ENCODE peak calls at places on chromosomes 7 and 10, in ten cellular contexts. A is GM18507; Z is RWPE1; K is IMR-90; G is SW 1271; F is NCI-H774; P is H9; N is CD4-positive, alpha-beta T cell; S is T-helper 17 cell; D is activated effector memory CD4-positive, alpha-beta T cell treated with anti-CD3 and anti-CD28 coated beads, Interleukin-2, amount 50 U/mL, for 16 hours. C is an unnamed sample.

GRCh38 chr7:102992509-102992819 is 79.7 kb downstream of the LRRC17 start:
- DNase-seq in F (no peak), N (no peak), K (no peak), G (no peak), P (no peak), S (no peak), D (no peak), Z (no peak), A (no peak), C (no peak)

GRCh38 chr10:13765641-13766341 is 179.0 kb downstream of the PRPF18 start:
- DNase-seq in F (no peak), G (no peak), D (no peak), N (no peak), Z (no peak), K (no peak), P (no peak), A (no peak), S (no peak), C (no peak)

GRCh38 chr7:104791065-104791464 is 222.9 kb upstream of the KMT2E start:
- DNase-seq in G (no peak), Z (peak; percentile 7), F (no peak), P (no peak), K (no peak), S (no peak), D (no peak), A (no peak), N (no peak), C (no peak)

GRCh38 chr7:81802251-81802650 is 32.4 kb upstream of the HGF start:
- DNase-seq in D (no peak), A (no peak), K (no peak), S (no peak), N (no peak), G (no peak), F (no peak), P (no peak), Z (no peak), C (no peak)

GRCh38 chr7:1894906-1895663 is 225.0 kb downstream of the ELFN1 start:
- DNase-seq in Z (no peak), K (no peak), F (no peak), P (no peak), N (no peak), D (no peak), S (no peak), G (no peak), A (no peak), C (no peak)

GRCh38 chr7:1593091-1593866 is 23.4 kb upstream of the PSMG3 start:
- DNase-seq in N (no peak), K (no peak), F (no peak), D (no peak), A (no peak), G (no peak), Z (no peak), S (no peak), P (peak; percentile 52), C (no peak)

GRCh38 chr7:28044825-28045224 is 135.8 kb downstream of the JAZF1 start:
- DNase-seq in N (no peak), D (no peak), K (no peak), Z (no peak), A (no peak), P (peak; percentile 43), S (no peak), F (no peak), G (no peak), C (no peak)

GRCh38 chr10:23095966-23096813 is 811 bp downstream of the MSRB2 start:
- DNase-seq in P (no peak), K (peak; percentile 58), S (no peak), F (no peak), D (peak; percentile 65), Z (peak; percentile 41), N (peak; percentile 43), A (peak; percentile 14), G (peak; percentile 3), C (no peak)

GRCh38 chr7:109256762-109257560 is 687.3 kb downstream of the DNAJB9 start:
- DNase-seq in S (no peak), A (no peak), G (no peak), N (no peak), Z (no peak), P (no peak), F (no peak), K (no peak), D (no peak), C (no peak)

GRCh38 chr7:25726682-25727357 is 425.2 kb upstream of the NFE2L3 start:
- DNase-seq in S (no peak), N (no peak), A (no peak), D (no peak), K (no peak), P (no peak), G (no peak), F (no peak), Z (peak; percentile 30), C (no peak)

GRCh38 chr7:45153238-45153637 is 4.4 kb upstream of the RAMP3 start:
- DNase-seq in A (no peak), N (no peak), G (no peak), D (peak; percentile 41), P (no peak), K (peak; percentile 4), Z (no peak), F (no peak), S (no peak), C (no peak)

GRCh38 chr10:122246830-122247520 is 24.1 kb upstream of the BTBD16 start:
- DNase-seq in Z (no peak), G (no peak), K (no peak), P (no peak), S (no peak), N (no peak), A (no peak), D (no peak), F (no peak), C (no peak)

GRCh38 chr10:104080762-104081161 is 4.9 kb downstream of the COL17A1 start:
- DNase-seq in P (no peak), S (no peak), N (no peak), A (no peak), F (peak; percentile 45), D (no peak), K (peak; percentile 26), Z (peak; percentile 42), G (peak; percentile 9), C (peak; percentile 87)

GRCh38 chr7:55432937-55433784 is 68.0 kb downstream of the LANCL2 start:
- DNase-seq in A (peak; percentile 22), F (peak; percentile 29), N (no peak), Z (peak; percentile 79), K (peak; percentile 59), D (no peak), S (no peak), G (peak; percentile 50), P (no peak), C (peak; percentile 46)

GRCh38 chr7:80309971-80310549 is 175.4 kb downstream of the GNAI1 start:
- DNase-seq in G (no peak), P (no peak), D (no peak), Z (no peak), F (no peak), A (no peak), S (no peak), K (no peak), N (no peak), C (no peak)

GRCh38 chr7:157710396-157710795 is 373.6 kb downstream of the DNAJB6 start:
- DNase-seq in K (no peak), N (peak; percentile 8), Z (no peak), P (no peak), D (peak; percentile 33), G (no peak), A (no peak), S (no peak), F (no peak), C (no peak)

GRCh38 chr7:20307901-20308300 is 22.8 kb upstream of the ITGB8 start:
- DNase-seq in Z (no peak), F (no peak), N (no peak), S (no peak), P (peak; percentile 32), G (no peak), D (no peak), K (no peak), A (no peak), C (peak; percentile 52)

GRCh38 chr10:87702260-87702972 is 42.7 kb downstream of the PAPSS2 start:
- DNase-seq in D (no peak), K (no peak), P (no peak), N (no peak), A (no peak), F (no peak), G (no peak), S (no peak), Z (no peak), C (no peak)

GRCh38 chr10:86213148-86213547 is 153.4 kb downstream of the GRID1 start:
- DNase-seq in S (no peak), F (no peak), D (no peak), N (no peak), A (no peak), G (no peak), Z (no peak), K (no peak), P (no peak), C (no peak)

C was measured in NCI-H748 treated with DMSO at 0.1 percent for 48 hours.